ENCODE peak calls at places on chromosomes 2 and 18, in five cellular contexts. W is vagina, E is fibroblast of lung, S is tibial nerve, V is left ventricle myocardium inferior. T is an unnamed sample. For H3K4me1, the result is how much of the 10 kb centered on the place peaks cover.

GRCh38 chr2:143058795-143059194 is 70.4 kb upstream of the ARHGAP15 start:
- DNase-seq in E (no peak), V (no peak), S (no peak), W (no peak), T (no peak)

GRCh38 chr2:138708682-138709241 is 71.4 kb downstream of the NXPH2 start:
- DNase-seq in W (no peak), E (peak), V (no peak), S (no peak), T (no peak)

GRCh38 chr2:233922471-233922870 is 5.3 kb downstream of the TRPM8 start:
- DNase-seq in V (no peak), W (no peak), E (no peak), S (no peak), T (no peak)

GRCh38 chr2:72263781-72264060 is 116.1 kb upstream of the CYP26B1 start:
- DNase-seq in W (no peak), S (no peak), E (peak), V (no peak), T (no peak)

GRCh38 chr2:59920961-59921360 is 632.5 kb downstream of the BCL11A start:
- DNase-seq in E (no peak), S (no peak), W (no peak), V (no peak), T (no peak)

GRCh38 chr18:21080576-21080975 is 31.0 kb downstream of the ROCK1 start:
- DNase-seq in E (no peak), V (no peak), S (no peak), W (no peak), T (no peak)

GRCh38 chr2:36663851-36664715 is 32.4 kb upstream of the VIT start:
- DNase-seq in E (peak), S (peak), V (no peak), W (no peak), T (no peak)

GRCh38 chr2:26612522-26613240 is 28.5 kb downstream of the CIB4 start:
- DNase-seq in V (peak), E (no peak), W (peak), S (peak), T (peak)

GRCh38 chr18:69843047-69843446 is 104.6 kb downstream of the CD226 start:
- DNase-seq in S (no peak), E (no peak), V (no peak), W (no peak), T (no peak)

GRCh38 chr2:239826376-239826775 is 198.8 kb downstream of the NDUFA10 start:
- DNase-seq in W (no peak), E (no peak), V (no peak), S (no peak), T (peak)

GRCh38 chr2:240579771-240580614 is 6.5 kb upstream of the CAPN10 start:
- DNase-seq in E (peak), S (no peak), W (no peak), V (no peak), T (no peak)

GRCh38 chr18:11607897-11608296 is 1.5 kb upstream of the SLC35G4 start:
- DNase-seq in S (no peak), V (no peak), W (no peak), E (no peak), T (no peak)

GRCh38 chr2:238594796-238595749 is 168.3 kb downstream of the ASB1 start:
- DNase-seq in W (peak), V (no peak), S (no peak), E (no peak), T (peak)

GRCh38 chr18:53864758-53865157 is 359.7 kb downstream of the MBD2 start:
- DNase-seq in E (no peak), S (no peak), V (no peak), W (no peak), T (no peak)

GRCh38 chr2:65299246-65299645 is 71.6 kb downstream of the ACTR2 start:
- DNase-seq in E (peak), W (no peak), V (no peak), S (no peak), T (no peak)

GRCh38 chr2:33812707-33813106 is 213.6 kb upstream of the FAM98A start:
- DNase-seq in V (no peak), E (peak), S (no peak), W (no peak), T (no peak)

GRCh38 chr2:241268716-241269445 is 46.6 kb downstream of the HDLBP start:
- DNase-seq in E (peak), S (no peak), V (no peak), W (no peak), T (no peak)

GRCh38 chr2:237196866-237197618 is 111.4 kb downstream of the COPS8 start:
- DNase-seq in S (peak), W (no peak), V (no peak), E (peak), T (no peak)

GRCh38 chr18:11176416-11176815 is 27.0 kb upstream of the PIEZO2 start:
- DNase-seq in S (no peak), E (peak), W (no peak), V (no peak), T (no peak)

GRCh38 chr18:77114564-77115391 is 17.8 kb downstream of the MBP start:
- DNase-seq in V (peak), E (peak), S (peak), W (peak), T (peak)

GRCh38 chr2:240739797-240740196 is 48.1 kb downstream of the AQP12A start:
- DNase-seq in E (no peak), W (no peak), S (no peak), V (no peak), T (no peak)

GRCh38 chr2:1690056-1690775 is 54.1 kb downstream of the PXDN start:
- DNase-seq in V (no peak), E (no peak), S (no peak), W (no peak), T (no peak)
- H3K4me1 ChIP-seq in V (under half), E (under half), S (under half), W (under half), T (under half)

DNA sequence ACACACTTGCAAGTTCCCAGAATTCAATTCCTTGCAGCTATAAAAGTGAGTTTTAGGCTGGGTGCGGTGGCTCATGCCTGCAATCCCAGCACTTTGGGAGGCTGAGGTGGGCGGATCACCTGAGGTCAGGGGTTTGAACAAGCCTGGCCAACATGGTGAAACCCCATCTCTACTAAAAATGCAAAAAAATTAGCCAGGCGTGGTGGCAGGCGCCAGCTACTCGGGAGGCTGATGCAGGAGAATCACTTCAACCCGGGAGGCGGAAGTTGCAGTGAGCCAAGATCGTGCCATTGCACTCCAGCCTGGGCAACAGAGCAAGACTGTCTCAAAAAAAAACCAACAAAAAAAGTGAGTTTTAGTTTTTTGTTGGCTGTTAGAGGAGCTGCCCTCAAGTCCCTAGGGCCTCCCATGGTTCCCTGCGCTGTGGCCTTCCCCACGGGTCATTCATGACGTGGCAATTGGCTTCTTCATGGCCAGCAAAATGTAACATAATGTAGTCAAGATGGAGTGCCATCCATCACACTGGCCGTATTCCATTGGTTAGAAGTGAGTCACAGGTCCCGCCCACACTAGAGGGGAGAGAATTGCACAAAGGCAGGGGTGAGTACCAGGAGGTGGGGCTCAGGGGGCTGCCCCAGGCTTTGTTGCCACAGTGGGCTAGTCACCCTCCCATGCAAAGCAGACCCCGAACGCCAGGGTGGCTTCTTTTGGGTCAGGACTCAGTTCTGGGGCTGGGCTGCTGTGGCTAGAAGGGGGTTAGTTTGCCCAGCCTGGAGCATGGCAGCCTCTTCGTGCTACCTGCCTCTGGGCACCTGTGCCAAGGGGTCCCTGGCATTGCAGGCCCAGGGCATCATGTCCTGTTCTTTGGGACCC is 37.7 kb upstream of the INHBB start:
- DNase-seq in V (no peak), E (no peak), W (peak), S (no peak), T (no peak)
- H3K27ac ChIP-seq in V (no peak), E (no peak), W (no peak), S (no peak), T (no peak)

GRCh38 chr2:46568212-46569009 is 89.0 kb downstream of the TMEM247 start:
- DNase-seq in W (no peak), S (peak), V (no peak), E (no peak), T (no peak)
- H3K4me1 ChIP-seq in W (half or more), S (under half), V (half or more), E (under half), T (under half)

DNA sequence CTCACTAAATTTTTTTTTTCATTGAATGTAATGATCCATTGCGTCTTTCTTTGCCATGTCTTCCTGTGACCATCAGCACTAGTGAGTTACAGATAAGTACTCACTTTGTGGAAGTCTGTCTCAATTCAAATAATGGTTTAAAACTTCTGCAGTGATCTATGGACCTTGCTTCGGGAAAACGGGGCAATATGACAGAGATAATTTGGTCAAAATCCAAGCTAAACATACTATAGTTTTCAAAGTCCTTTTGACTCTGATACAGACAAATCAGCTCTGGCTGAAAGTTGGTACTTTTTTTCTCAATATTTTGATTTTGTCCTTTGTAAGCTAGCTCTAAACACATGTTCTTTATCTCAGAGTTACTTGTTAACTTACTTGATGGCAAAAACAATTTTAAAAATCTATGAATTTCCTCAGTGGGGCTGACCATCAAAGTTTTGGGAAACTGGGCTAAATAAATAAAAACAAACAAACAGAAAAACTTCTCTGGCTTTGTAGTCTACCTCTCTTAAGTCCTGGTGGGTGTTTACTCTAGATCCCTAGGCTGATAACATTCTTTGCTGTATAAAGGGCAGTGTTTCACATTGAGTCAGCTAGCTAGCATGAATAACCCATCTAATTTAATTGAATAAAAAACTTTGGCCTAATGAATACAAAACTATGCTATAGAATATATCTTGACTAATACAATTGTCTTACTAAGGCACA is 327.6 kb downstream of the RDH14 start:
- DNase-seq in E (peak), S (no peak), V (no peak), W (no peak), T (no peak)
- H3K27ac ChIP-seq in E (no peak), S (no peak), V (no peak), W (no peak), T (no peak)

GRCh38 chr2:112884869-112885502 is 26.0 kb upstream of the IL37 start:
- DNase-seq in V (peak), W (no peak), S (peak), E (no peak), T (no peak)
- H3K4me1 ChIP-seq in V (under half), W (under half), S (under half), E (under half), T (under half)